ENCODE peak calls at places on chromosomes 16 and 17, in four cellular contexts. E is HepG2, F is K562, U is HCT116. L is an unnamed sample.

GRCh38 chr17:62599964-62600657 is 27.4 kb upstream of the MRC2 start:
- DNase-seq in E (no peak), F (no peak), U (no peak), L (no peak)

GRCh38 chr17:21199311-21199710 is 14.7 kb downstream of the TMEM11 start:
- DNase-seq in E (no peak), F (peak; percentile 46), U (no peak), L (no peak)

GRCh38 chr16:59702531-59702930 is 968.4 kb upstream of the GOT2 start:
- DNase-seq in E (no peak), F (no peak), U (no peak), L (no peak)

GRCh38 chr16:85111184-85111583 is 1.1 kb downstream of the CIBAR2 start:
- DNase-seq in E (no peak), F (no peak), U (no peak), L (no peak)

GRCh38 chr17:56185905-56186783 is 32.9 kb downstream of the ANKFN1 start:
- DNase-seq in E (no peak), F (no peak), U (no peak), L (no peak)

GRCh38 chr17:68200689-68201424 is 47.0 kb upstream of the AMZ2 start:
- DNase-seq in E (peak; percentile 75), F (peak; percentile 69), U (peak; percentile 58), L (peak; percentile 30)

GRCh38 chr17:58328195-58329034 is at the start of gene TSPOAP1:
- DNase-seq in E (no peak), F (peak; percentile 84), U (no peak), L (no peak)

GRCh38 chr17:82892869-82893565 is 53.2 kb upstream of the ZNF750 start:
- DNase-seq in E (no peak), F (no peak), U (no peak), L (no peak)

GRCh38 chr16:54403580-54403979 is 117.0 kb upstream of the IRX3 start:
- DNase-seq in E (no peak), F (no peak), U (no peak), L (no peak)

GRCh38 chr16:85173981-85174751 is 61.9 kb upstream of the CIBAR2 start:
- DNase-seq in E (peak; percentile 53), F (no peak), U (peak; percentile 33), L (peak; percentile 24)

GRCh38 chr17:933168-934083 is 46.1 kb downstream of the NXN start:
- DNase-seq in E (peak; percentile 75), F (peak; percentile 34), U (peak; percentile 98), L (peak; percentile 52)

GRCh38 chr17:40568074-40568836 is 3.0 kb upstream of the CCR7 start:
- DNase-seq in E (no peak), F (peak; percentile 7), U (no peak), L (no peak)

GRCh38 chr17:74337834-74338500 is 11.9 kb downstream of the KIF19 start:
- DNase-seq in E (no peak), F (no peak), U (no peak), L (no peak)

GRCh38 chr16:27330542-27330941 is 16.8 kb downstream of the IL4R start:
- DNase-seq in E (no peak), F (no peak), U (no peak), L (no peak)

GRCh38 chr17:1830288-1830687 is 483 bp downstream of the RPA1 start:
- DNase-seq in E (peak; percentile 8), F (no peak), U (no peak), L (no peak)

GRCh38 chr16:2038359-2039285 is 9.0 kb downstream of the NTHL1 start:
- DNase-seq in E (no peak), F (no peak), U (no peak), L (no peak)

GRCh38 chr16:5071681-5072333 is at the start of gene ALG1:
- DNase-seq in E (peak; percentile 83), F (peak; percentile 95), U (peak; percentile 57), L (no peak)

GRCh38 chr17:39648876-39649430 is 12.0 kb downstream of the STARD3 start:
- DNase-seq in E (no peak), F (no peak), U (no peak), L (no peak)

GRCh38 chr17:915416-916201 is 64.0 kb downstream of the NXN start:
- DNase-seq in E (no peak), F (no peak), U (no peak), L (no peak)

GRCh38 chr16:85210423-85211169 is 98.3 kb upstream of the CIBAR2 start:
- DNase-seq in E (no peak), F (no peak), U (no peak), L (peak; percentile 18)

GRCh38 chr16:59632266-59632855 is 898.2 kb upstream of the GOT2 start:
- DNase-seq in E (no peak), F (no peak), U (no peak), L (no peak)

GRCh38 chr17:47990962-47991731 is 20.2 kb downstream of the CDK5RAP3 start:
- DNase-seq in E (no peak), F (no peak), U (no peak), L (no peak)

GRCh38 chr17:12964840-12965239 is 53.0 kb downstream of the ELAC2 start:
- DNase-seq in E (no peak), F (no peak), U (no peak), L (no peak)

GRCh38 chr16:80674884-80675283 is 129.5 kb downstream of the CDYL2 start:
- DNase-seq in E (no peak), F (no peak), U (no peak), L (no peak)

GRCh38 chr17:61402073-61402541 is 2.5 kb downstream of the TBX2 start:
- DNase-seq in E (no peak), F (no peak), U (no peak), L (no peak)

GRCh38 chr17:2238432-2239169 is 65.0 kb downstream of the SMG6 start:
- DNase-seq in E (no peak), F (no peak), U (no peak), L (no peak)

GRCh38 chr17:72901657-72902056 is 190.8 kb downstream of the SLC39A11 start:
- DNase-seq in E (no peak), F (peak; percentile 64), U (no peak), L (no peak)

GRCh38 chr17:75077490-75078096 is 10.2 kb upstream of the SLC16A5 start:
- DNase-seq in E (no peak), F (no peak), U (no peak), L (no peak)

GRCh38 chr17:31522284-31522931 is 130.9 kb downstream of the RAB11FIP4 start:
- DNase-seq in E (no peak), F (no peak), U (no peak), L (no peak)

GRCh38 chr16:30641378-30641982 is 9.3 kb upstream of the PRR14 start:
- DNase-seq in E (no peak), F (no peak), U (no peak), L (no peak)
- H3K27ac ChIP-seq in E (no peak overlapping the region), F (no peak overlapping the region), U (no peak overlapping the region), L (no peak overlapping the region)

GRCh38 chr17:65191805-65192740 is 54.9 kb downstream of the RGS9 start:
- DNase-seq in E (peak; percentile 20), F (no peak), U (peak; percentile 18), L (no peak)
- TF ChIP-seq TCF7L2 in E (no peak), F (no peak), U (no peak), L (no peak)

DNA sequence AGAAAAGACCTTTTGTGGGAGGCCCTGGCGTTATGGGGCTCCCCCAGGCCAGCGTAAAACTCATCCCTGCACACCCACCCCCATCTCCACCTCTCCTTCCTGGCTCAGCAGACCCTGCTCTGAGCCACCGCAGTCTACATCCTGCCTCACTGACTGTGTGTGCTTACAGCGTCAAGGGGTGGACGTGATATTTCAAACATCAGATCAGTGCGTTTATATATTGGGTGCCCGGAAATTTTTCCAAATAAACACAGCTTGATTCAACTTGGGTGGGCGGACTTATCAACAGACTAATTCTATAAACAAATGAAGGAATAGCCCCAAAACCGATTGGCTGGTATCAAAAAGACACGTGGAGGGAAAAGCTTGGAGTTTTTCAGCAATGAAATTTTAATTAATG is 293 bp upstream of the FOXL1 start:
- DNase-seq in E (no peak), F (no peak), U (no peak), L (no peak)
- H3K27ac ChIP-seq in E (no peak overlapping the region), F (no peak overlapping the region), U (no peak overlapping the region), L (peak overlapping the region; percentile 97)

GRCh38 chr17:6938637-6939036 is 57.2 kb upstream of the ALOX12 start:
- DNase-seq in E (no peak), F (no peak), U (no peak), L (no peak)

GRCh38 chr17:6941989-6942388 is 53.9 kb upstream of the ALOX12 start:
- DNase-seq in E (no peak), F (no peak), U (no peak), L (no peak)

GRCh38 chr17:6936370-6937028 is 59.4 kb upstream of the ALOX12 start:
- DNase-seq in E (no peak), F (no peak), U (no peak), L (no peak)

DNA sequence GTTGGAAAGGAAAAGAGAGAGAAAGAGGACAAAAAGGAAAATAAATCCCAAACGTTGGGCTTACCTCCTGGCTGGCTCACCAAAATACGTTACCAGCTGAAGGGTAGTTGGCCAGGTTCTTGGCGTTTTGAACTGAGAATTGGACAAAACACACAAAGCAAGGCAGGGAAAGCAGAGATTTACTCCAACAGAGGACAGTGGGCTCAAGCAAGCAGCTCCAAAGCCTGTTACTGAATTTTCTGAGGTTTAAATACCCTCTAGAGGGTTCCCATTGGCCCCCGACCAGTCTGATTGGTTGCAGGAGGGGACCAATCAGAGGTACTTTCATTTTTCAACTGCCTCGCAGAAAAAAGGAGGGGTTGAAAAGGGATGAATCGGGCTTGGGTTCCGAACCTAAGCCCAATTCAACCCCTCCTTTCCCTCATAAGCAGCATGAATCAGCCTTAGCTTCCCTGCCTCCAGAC is 55.6 kb upstream of the ALOX12 start:
- DNase-seq in E (no peak), F (peak; percentile 72), U (no peak), L (no peak)
- TF ChIP-seq TCF7L2 in E (no peak), F (no peak), U (no peak), L (no peak)

GRCh38 chr17:17364338-17364667 is 61.1 kb downstream of the NT5M start:
- DNase-seq in E (no peak), F (no peak), U (no peak), L (no peak)
- H3K27ac ChIP-seq in E (no peak overlapping the region), F (no peak overlapping the region), U (no peak overlapping the region), L (no peak overlapping the region)